ENCODE peak calls at places on chromosomes 6 and 20, in nine cellular contexts. P is right atrium auricular region, G is AG10803, K is BJ, B is foreskin keratinocyte, J is astrocyte of the spinal cord, Z is hepatocyte, H is neural crest cell, Y is dorsolateral prefrontal cortex. X is an unnamed sample.

GRCh38 chr6:32087574-32088486 is 21.3 kb downstream of the TNXB start:
- DNase-seq in J (peak; percentile 50), B (peak; percentile 42), H (peak; percentile 69), Y (no peak), K (no peak), G (peak; percentile 27), Z (peak; percentile 96), P (peak; percentile 90), X (no peak)

GRCh38 chr20:55579802-55580201 is 425.5 kb downstream of the CBLN4 start:
- DNase-seq in P (no peak), Y (no peak), Z (no peak), H (no peak), J (peak; percentile 1), G (no peak), B (no peak), K (no peak), X (no peak)

GRCh38 chr6:126228001-126228791 is 111.7 kb upstream of the CENPW start:
- DNase-seq in Z (no peak), B (no peak), Y (no peak), H (no peak), J (no peak), K (no peak), G (no peak), P (no peak), X (peak; percentile 76)

GRCh38 chr6:123529058-123529457 is 107.7 kb downstream of the TRDN start:
- DNase-seq in B (no peak), H (no peak), Y (no peak), K (no peak), G (no peak), J (no peak), P (no peak), Z (no peak), X (peak; percentile 29)

GRCh38 chr6:79597155-79597554 is 34.0 kb upstream of the SH3BGRL2 start:
- DNase-seq in K (no peak), B (no peak), Z (no peak), J (no peak), H (no peak), G (no peak), P (no peak), Y (no peak), X (no peak)

GRCh38 chr6:7978736-7979135 is 68.1 kb upstream of the TXNDC5 start:
- DNase-seq in Z (no peak), J (peak; percentile 71), Y (no peak), G (no peak), H (no peak), B (no peak), K (no peak), P (no peak), X (peak; percentile 64)

GRCh38 chr6:133360194-133360593 is 119.0 kb downstream of the EYA4 start:
- DNase-seq in G (no peak), Z (no peak), H (no peak), J (no peak), K (no peak), B (no peak), P (no peak), Y (no peak), X (no peak)

GRCh38 chr6:52635049-52635577 is 35.8 kb upstream of the TMEM14A start:
- DNase-seq in H (no peak), K (no peak), J (peak; percentile 25), P (no peak), Z (no peak), B (no peak), Y (no peak), G (no peak), X (no peak)

GRCh38 chr6:167668019-167668753 is 158.5 kb upstream of the AFDN start:
- DNase-seq in G (no peak), K (no peak), Z (peak; percentile 66), Y (no peak), B (no peak), P (no peak), H (no peak), J (no peak), X (no peak)

GRCh38 chr6:136012198-136012884 is 160.8 kb downstream of the PDE7B start:
- DNase-seq in G (peak; percentile 74), J (peak; percentile 91), P (no peak), H (no peak), K (no peak), B (peak; percentile 56), Z (no peak), Y (no peak), X (no peak)

GRCh38 chr6:28896505-28897392 is 27.0 kb downstream of the TRIM27 start:
- DNase-seq in P (peak; percentile 60), J (peak; percentile 65), B (peak; percentile 55), Y (peak; percentile 28), Z (peak; percentile 78), G (peak; percentile 53), K (no peak), H (peak; percentile 55), X (no peak)

GRCh38 chr6:74605942-74606341 is 599.9 kb downstream of the COL12A1 start:
- DNase-seq in J (no peak), G (no peak), P (no peak), H (no peak), K (no peak), Y (no peak), B (no peak), Z (no peak), X (no peak)

GRCh38 chr6:154821638-154822037 is 88.4 kb downstream of the SCAF8 start:
- DNase-seq in H (no peak), G (no peak), P (no peak), Z (no peak), J (no peak), K (no peak), B (no peak), Y (no peak), X (no peak)

GRCh38 chr20:38862226-38862625 is 56.7 kb downstream of the PPP1R16B start:
- DNase-seq in G (no peak), Y (no peak), K (no peak), Z (no peak), H (no peak), B (no peak), J (no peak), P (no peak), X (no peak)

GRCh38 chr6:165034271-165034741 is 275.1 kb downstream of the C6orf118 start:
- DNase-seq in J (no peak), P (no peak), H (no peak), B (no peak), Z (no peak), K (no peak), Y (no peak), G (peak; percentile 83), X (no peak)

DNA sequence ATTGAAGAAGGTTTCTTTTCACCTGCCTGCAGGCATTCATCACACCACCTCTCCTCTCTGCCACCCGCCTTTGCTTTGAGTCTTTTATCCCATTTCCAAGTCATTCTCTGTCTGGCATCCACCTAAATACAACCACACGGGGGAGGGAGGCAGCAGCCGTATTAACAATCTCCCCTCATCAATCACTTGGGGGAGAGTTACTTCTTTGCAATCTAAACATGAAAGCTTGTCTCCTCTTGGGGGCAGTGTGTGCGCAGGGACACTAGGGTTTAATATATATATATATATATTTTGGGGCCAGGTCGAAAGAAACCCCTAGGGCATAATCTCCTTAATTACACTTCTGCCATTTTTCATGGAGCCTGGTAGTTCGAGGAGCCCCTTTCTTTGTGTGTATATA is 214.5 kb downstream of the TSHZ2 start:
- DNase-seq in K (no peak), H (no peak), P (no peak), Y (no peak), J (no peak), B (no peak), G (no peak), Z (no peak), X (no peak)
- TF ChIP-seq CTCF in K (no peak), H (peak; percentile 21), P (no peak), Y (no peak), J (no peak), B (no peak), G (no peak), Z (no peak), X (no peak)

DNA sequence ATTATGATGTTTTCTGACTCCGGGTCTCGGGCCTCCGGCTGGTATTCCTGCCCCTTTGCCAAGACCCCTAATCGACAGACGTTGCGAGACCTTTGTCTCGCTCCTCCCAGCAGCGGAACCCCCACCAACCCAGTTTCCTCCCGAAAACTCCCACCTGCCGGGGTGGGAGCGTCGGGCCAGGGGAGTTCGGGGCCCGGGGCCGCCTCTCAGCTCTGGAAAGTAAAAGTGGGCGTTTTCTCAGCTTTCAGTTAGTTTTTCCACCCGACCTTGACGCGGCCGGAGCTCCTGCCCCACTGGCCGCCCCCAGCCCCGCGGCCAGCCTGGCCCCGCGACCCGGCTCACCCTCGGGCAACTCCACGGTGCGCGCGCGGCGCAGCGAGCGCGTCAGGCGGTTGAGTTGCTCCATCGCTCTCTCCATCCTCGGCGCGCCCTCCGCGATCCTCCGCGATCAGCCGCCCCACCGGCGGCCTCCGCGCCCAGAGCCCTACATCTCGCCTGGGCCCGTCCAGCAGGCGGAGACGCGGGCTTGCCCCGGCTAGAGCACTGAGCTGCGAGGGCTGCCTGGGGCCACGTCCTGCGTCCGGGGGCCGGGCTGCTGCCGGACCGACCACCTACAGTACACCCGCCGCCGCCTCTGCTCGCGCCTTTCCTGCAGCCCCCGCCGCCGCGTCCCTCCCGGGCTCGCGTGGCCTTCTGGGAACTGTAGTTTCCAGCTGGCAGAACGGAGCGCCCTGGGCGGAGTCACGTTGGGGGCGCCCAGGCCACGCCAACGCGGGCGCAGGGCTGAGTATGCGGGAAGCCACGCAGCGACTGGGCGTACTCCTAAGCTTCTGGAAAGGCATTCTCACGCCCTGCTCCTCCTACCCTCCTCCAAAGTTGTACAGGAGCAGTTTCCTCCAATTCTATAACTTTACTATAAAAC is at the start of gene HACE1:
- DNase-seq in Z (peak; percentile 92), P (peak; percentile 78), B (peak; percentile 80), J (peak; percentile 91), K (peak; percentile 41), G (peak; percentile 85), Y (peak; percentile 85), H (peak; percentile 86), X (peak; percentile 10)
- TF ChIP-seq CTCF in Z (peak; percentile 29), P (peak; percentile 29), B (peak; percentile 47), J (peak; percentile 26), K (peak; percentile 29), G (peak; percentile 22), Y (peak; percentile 11), H (peak; percentile 53), X (no peak)

GRCh38 chr6:150076196-150076893 is 7.4 kb upstream of the ULBP3 start:
- DNase-seq in P (no peak), Z (no peak), K (no peak), G (no peak), J (peak; percentile 30), B (no peak), Y (no peak), H (no peak), X (no peak)
- TF ChIP-seq CTCF in P (no peak), Z (peak; percentile 6), K (no peak), G (no peak), J (no peak), B (peak; percentile 23), Y (peak; percentile 10), H (peak; percentile 37), X (peak; percentile 28)

DNA sequence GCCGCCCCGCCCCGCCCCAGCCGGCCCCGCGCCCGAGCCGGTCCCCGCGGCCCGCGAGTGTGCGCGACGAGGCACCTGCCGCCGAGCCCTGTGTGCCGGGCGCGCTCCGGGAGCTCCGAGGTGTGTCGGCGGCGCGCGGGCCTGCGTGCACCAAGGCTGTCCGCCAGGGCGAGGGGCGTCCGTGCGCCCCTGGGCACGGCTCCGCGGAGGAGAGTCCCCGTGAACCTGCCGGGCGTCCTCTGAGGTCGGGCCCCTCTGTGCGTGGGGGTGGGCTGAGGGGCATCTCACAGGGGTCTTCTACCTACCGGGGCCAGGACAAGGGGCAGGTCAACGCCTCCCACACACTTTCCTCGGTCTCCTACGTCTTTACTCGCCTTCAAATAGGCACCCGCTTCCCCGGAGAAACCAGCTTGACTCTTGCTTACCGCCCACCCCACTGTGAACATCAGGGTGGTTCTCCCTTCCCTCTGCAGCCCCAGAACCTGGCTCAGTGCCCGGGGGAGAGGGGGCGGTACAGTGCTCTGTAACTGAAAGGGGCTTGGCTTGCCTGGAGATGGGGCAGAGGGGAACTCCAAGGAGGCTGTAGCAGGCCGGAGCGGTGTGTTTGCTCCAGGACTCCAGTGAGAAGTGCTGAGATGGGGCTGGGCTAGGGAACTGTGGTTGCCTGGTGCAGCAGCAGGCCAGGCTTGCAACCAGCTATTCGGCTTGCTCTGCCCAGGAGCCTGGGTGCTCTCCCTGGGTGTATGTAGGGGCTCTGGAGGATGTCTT is at the start of gene SAMD10:
- DNase-seq in J (peak; percentile 32), G (no peak), B (no peak), Z (peak; percentile 80), P (no peak), K (no peak), Y (no peak), H (peak; percentile 45), X (no peak)
- TF ChIP-seq CTCF in J (no peak), G (no peak), B (peak; percentile 2), Z (no peak), P (no peak), K (no peak), Y (no peak), H (peak; percentile 57), X (no peak)

X was measured in kidney epithelial cell.